ENCODE peak calls at places on chromosomes 6 and 20, in four cellular contexts. Y, K, J and Q are unnamed samples.
A peak's percentile ranks its signal among the peaks of the same experiment; 100 is the strongest.

GRCh38 chr20:51807864-51808263 is 5.5 kb upstream of the SALL4 start:
- DNase-seq in J (no peak), K (no peak), Y (no peak), Q (no peak)

GRCh38 chr6:88013015-88013414 is 34.6 kb upstream of the SPACA1 start:
- DNase-seq in Y (no peak), J (no peak), K (no peak), Q (no peak)

GRCh38 chr20:57652865-57653545 is 32.8 kb upstream of the ZBP1 start:
- DNase-seq in Y (no peak), J (no peak), K (no peak), Q (no peak)

GRCh38 chr6:2999005-2999620 is 581 bp upstream of the NQO2 start:
- DNase-seq in K (peak; percentile 80), J (peak; percentile 75), Y (peak; percentile 72), Q (no peak)

GRCh38 chr6:137736048-137736846 is 130.8 kb upstream of the TNFAIP3 start:
- DNase-seq in K (no peak), J (no peak), Y (no peak), Q (no peak)

GRCh38 chr6:158663465-158664167 is 13.8 kb downstream of the SYTL3 start:
- DNase-seq in Y (no peak), J (no peak), K (no peak), Q (no peak)

GRCh38 chr20:35305682-35306556 is 13.7 kb upstream of the FAM83C start:
- DNase-seq in Y (peak; percentile 17), K (peak; percentile 59), J (peak; percentile 100), Q (no peak)

GRCh38 chr6:118776607-118777549 is 117.1 kb upstream of the ASF1A start:
- DNase-seq in J (peak; percentile 82), K (peak; percentile 59), Y (no peak), Q (no peak)

GRCh38 chr20:845226-845868 is 11.8 kb downstream of the FAM110A start:
- DNase-seq in J (no peak), K (no peak), Y (no peak), Q (peak; percentile 21)

GRCh38 chr6:166307082-166307980 is 861 bp downstream of the PRR18 start:
- DNase-seq in J (no peak), Y (no peak), K (no peak), Q (peak; percentile 32)

GRCh38 chr6:71228461-71229041 is 60.1 kb upstream of the OGFRL1 start:
- DNase-seq in K (no peak), J (peak; percentile 87), Y (no peak), Q (no peak)

GRCh38 chr6:19327246-19327645 is 509.9 kb upstream of the ID4 start:
- DNase-seq in J (no peak), Y (no peak), K (no peak), Q (no peak)

GRCh38 chr6:24196198-24196597 is 70.2 kb downstream of the NRSN1 start:
- DNase-seq in J (no peak), K (no peak), Y (no peak), Q (no peak)

GRCh38 chr6:148242180-148242579 is 100.5 kb upstream of the SASH1 start:
- DNase-seq in Y (no peak), J (no peak), K (no peak), Q (no peak)

GRCh38 chr6:18585032-18585573 is 198.0 kb downstream of the RNF144B start:
- DNase-seq in J (peak; percentile 96), K (peak; percentile 60), Y (no peak), Q (no peak)

GRCh38 chr20:25309395-25310267 is 61.7 kb downstream of the PYGB start:
- DNase-seq in K (peak; percentile 77), J (peak; percentile 91), Y (no peak), Q (no peak)

GRCh38 chr6:113178349-113178748 is 678.8 kb upstream of the MARCKS start:
- DNase-seq in K (no peak), Y (no peak), J (peak; percentile 7), Q (no peak)

GRCh38 chr20:63708301-63709148 is 686 bp downstream of the ZGPAT start:
- DNase-seq in Y (no peak), J (no peak), K (no peak), Q (peak; percentile 18)

GRCh38 chr6:74557236-74557635 is 648.6 kb downstream of the COL12A1 start:
- DNase-seq in J (no peak), K (no peak), Y (no peak), Q (no peak)

GRCh38 chr20:32537657-32538525 is 47.2 kb downstream of the NOL4L start:
- DNase-seq in Y (no peak), K (no peak), J (no peak), Q (no peak)

GRCh38 chr6:170292111-170292777 is 1.4 kb upstream of the DLL1 start:
- DNase-seq in K (no peak), Y (no peak), J (no peak), Q (no peak)

GRCh38 chr6:54624779-54625178 is 221.8 kb upstream of the FAM83B start:
- DNase-seq in J (no peak), K (no peak), Y (no peak), Q (no peak)

GRCh38 chr6:11976489-11976888 is 35.6 kb upstream of the HIVEP1 start:
- DNase-seq in J (no peak), Y (no peak), K (no peak), Q (no peak)

GRCh38 chr6:147506704-147507114 is 1.8 kb upstream of the SAMD5 start:
- DNase-seq in Y (no peak), J (peak; percentile 68), K (peak; percentile 82), Q (no peak)

GRCh38 chr20:3935295-3935955 is 46.2 kb downstream of the PANK2 start:
- DNase-seq in K (no peak), J (no peak), Y (no peak), Q (no peak)

GRCh38 chr20:9359561-9360308 is 154.7 kb upstream of the LAMP5 start:
- DNase-seq in J (peak; percentile 60), Y (no peak), K (peak; percentile 55), Q (no peak)

GRCh38 chr6:68575765-68576439 is 59.2 kb upstream of the ADGRB3 start:
- DNase-seq in Y (no peak), J (peak; percentile 2), K (no peak), Q (no peak)

GRCh38 chr6:65896140-65896539 is 189.1 kb upstream of the EYS start:
- DNase-seq in Y (no peak), K (no peak), J (no peak), Q (no peak)

GRCh38 chr20:60074276-60074675 is 116.1 kb downstream of the CDH26 start:
- DNase-seq in J (no peak), K (no peak), Y (no peak), Q (no peak)

GRCh38 chr6:10268661-10269060 is 146.2 kb downstream of the TFAP2A start:
- DNase-seq in K (no peak), Y (no peak), J (no peak), Q (no peak)

GRCh38 chr20:4812641-4813075 is 90.9 kb downstream of the PRND start:
- DNase-seq in K (peak; percentile 56), Y (no peak), J (no peak), Q (no peak)

GRCh38 chr6:80771941-80772340 is 665.5 kb downstream of the BCKDHB start:
- DNase-seq in K (no peak), J (peak; percentile 10), Y (no peak), Q (no peak)

GRCh38 chr6:34315780-34316179 is 67.0 kb upstream of the SMIM29 start:
- DNase-seq in K (no peak), J (no peak), Y (no peak), Q (no peak)

GRCh38 chr6:72410769-72411168 is 211.1 kb upstream of the KCNQ5 start:
- DNase-seq in J (no peak), K (no peak), Y (no peak), Q (no peak)